ENCODE peak calls at places on chromosomes 4 and X, in six cellular contexts. One of them, this sample, is unnamed.
A peak's percentile ranks its signal among the peaks of the same experiment; 100 is the strongest.

GRCh38 chr4:128516568-128516967 is 229.0 kb upstream of the PGRMC2 start:
- DNase-seq in GM23248: peak; percentile 78
- DNase-seq in ascending aorta: no peak
- DNase-seq in substantia nigra: no peak
- DNase-seq in ovary: no peak
- DNase-seq in psoas muscle: no peak
- DNase-seq in this sample: no peak

GRCh38 chrX:23826653-23827052 is 43.7 kb downstream of the SAT1 start:
- DNase-seq in GM23248: no peak
- DNase-seq in ascending aorta: no peak
- DNase-seq in psoas muscle: no peak
- DNase-seq in ovary: no peak
- DNase-seq in substantia nigra: no peak
- DNase-seq in this sample: no peak

GRCh38 chr4:54217642-54218486 is 11.2 kb upstream of the PDGFRA start:
- DNase-seq in psoas muscle: peak; percentile 76
- DNase-seq in GM23248: peak; percentile 90
- DNase-seq in ascending aorta: no peak
- DNase-seq in ovary: peak; percentile 78
- DNase-seq in substantia nigra: peak; percentile 23
- DNase-seq in this sample: peak; percentile 77

GRCh38 chrX:46703980-46704379 is 54.9 kb downstream of the SLC9A7 start:
- DNase-seq in ascending aorta: no peak
- DNase-seq in GM23248: no peak
- DNase-seq in psoas muscle: no peak
- DNase-seq in ovary: no peak
- DNase-seq in substantia nigra: no peak
- DNase-seq in this sample: no peak

GRCh38 chrX:104288269-104288668 is 33.5 kb upstream of the ESX1 start:
- DNase-seq in psoas muscle: no peak
- DNase-seq in GM23248: no peak
- DNase-seq in ascending aorta: no peak
- DNase-seq in substantia nigra: no peak
- DNase-seq in ovary: no peak
- DNase-seq in this sample: no peak

GRCh38 chrX:31350808-31351074 is 278.9 kb upstream of the FTHL17 start:
- DNase-seq in GM23248: no peak
- DNase-seq in substantia nigra: no peak
- DNase-seq in ascending aorta: no peak
- DNase-seq in ovary: no peak
- DNase-seq in psoas muscle: no peak
- DNase-seq in this sample: no peak

GRCh38 chrX:13620202-13620601 is 32.7 kb upstream of the TCEANC start:
- DNase-seq in ovary: no peak
- DNase-seq in ascending aorta: no peak
- DNase-seq in substantia nigra: no peak
- DNase-seq in psoas muscle: no peak
- DNase-seq in GM23248: no peak
- DNase-seq in this sample: no peak

GRCh38 chrX:52821079-52821760 is 10.1 kb downstream of the XAGE5 start:
- DNase-seq in substantia nigra: no peak
- DNase-seq in ovary: no peak
- DNase-seq in psoas muscle: no peak
- DNase-seq in GM23248: no peak
- DNase-seq in ascending aorta: no peak
- DNase-seq in this sample: no peak

GRCh38 chr4:106062452-106062875 is 167.2 kb downstream of the NPNT start:
- DNase-seq in GM23248: peak; percentile 41
- DNase-seq in ascending aorta: no peak
- DNase-seq in ovary: no peak
- DNase-seq in psoas muscle: no peak
- DNase-seq in substantia nigra: no peak
- DNase-seq in this sample: peak; percentile 39

GRCh38 chr4:100061835-100062234 is 111.8 kb upstream of the H2AZ1 start:
- DNase-seq in ascending aorta: no peak
- DNase-seq in ovary: no peak
- DNase-seq in substantia nigra: no peak
- DNase-seq in psoas muscle: no peak
- DNase-seq in GM23248: peak; percentile 8
- DNase-seq in this sample: no peak

GRCh38 chr4:1376841-1377605 is 29.2 kb downstream of the NKX1-1 start:
- DNase-seq in ovary: no peak
- DNase-seq in GM23248: no peak
- DNase-seq in ascending aorta: no peak
- DNase-seq in psoas muscle: peak; percentile 13
- DNase-seq in substantia nigra: no peak
- DNase-seq in this sample: no peak

GRCh38 chr4:126779446-126780166 is 853.2 kb upstream of the INTU start:
- DNase-seq in GM23248: peak; percentile 73
- DNase-seq in ovary: no peak
- DNase-seq in psoas muscle: no peak
- DNase-seq in ascending aorta: no peak
- DNase-seq in substantia nigra: no peak
- DNase-seq in this sample: no peak

GRCh38 chrX:39935414-39936064 is 162.2 kb downstream of the BCOR start:
- DNase-seq in substantia nigra: no peak
- DNase-seq in psoas muscle: no peak
- DNase-seq in ovary: no peak
- DNase-seq in ascending aorta: no peak
- DNase-seq in GM23248: no peak
- DNase-seq in this sample: no peak

GRCh38 chrX:2690856-2691542 is at the start of gene CD99:
- DNase-seq in substantia nigra: no peak
- DNase-seq in GM23248: peak; percentile 91
- DNase-seq in ovary: peak; percentile 92
- DNase-seq in psoas muscle: peak; percentile 92
- DNase-seq in ascending aorta: peak; percentile 39
- DNase-seq in this sample: peak; percentile 71

GRCh38 chr4:32261196-32261595 is 1541.0 kb downstream of the PCDH7 start:
- DNase-seq in psoas muscle: no peak
- DNase-seq in GM23248: no peak
- DNase-seq in ascending aorta: no peak
- DNase-seq in ovary: no peak
- DNase-seq in substantia nigra: no peak
- DNase-seq in this sample: no peak

GRCh38 chr4:94523617-94524016 is 71.9 kb downstream of the PDLIM5 start:
- DNase-seq in substantia nigra: no peak
- DNase-seq in ovary: no peak
- DNase-seq in ascending aorta: no peak
- DNase-seq in GM23248: peak; percentile 52
- DNase-seq in psoas muscle: no peak
- DNase-seq in this sample: no peak

GRCh38 chrX:115649461-115650063 is 88.6 kb downstream of the PLS3 start:
- DNase-seq in GM23248: no peak
- DNase-seq in psoas muscle: no peak
- DNase-seq in ovary: no peak
- DNase-seq in substantia nigra: no peak
- DNase-seq in ascending aorta: no peak
- DNase-seq in this sample: peak; percentile 1

GRCh38 chr4:6288342-6288741 is 18.7 kb downstream of the WFS1 start:
- DNase-seq in GM23248: no peak
- DNase-seq in substantia nigra: no peak
- DNase-seq in ascending aorta: no peak
- DNase-seq in psoas muscle: no peak
- DNase-seq in ovary: peak; percentile 11
- DNase-seq in this sample: no peak

GRCh38 chr4:185755451-185755850 is 56.5 kb downstream of the SORBS2 start:
- DNase-seq in ovary: no peak
- DNase-seq in ascending aorta: no peak
- DNase-seq in psoas muscle: no peak
- DNase-seq in GM23248: no peak
- DNase-seq in substantia nigra: no peak
- DNase-seq in this sample: no peak

GRCh38 chr4:164012396-164013027 is 518.0 kb downstream of the TMA16 start:
- DNase-seq in ascending aorta: no peak
- DNase-seq in GM23248: no peak
- DNase-seq in substantia nigra: no peak
- DNase-seq in ovary: no peak
- DNase-seq in psoas muscle: no peak
- DNase-seq in this sample: peak; percentile 27

GRCh38 chr4:89175611-89176010 is 64.3 kb downstream of the TIGD2 start:
- DNase-seq in psoas muscle: no peak
- DNase-seq in ovary: no peak
- DNase-seq in GM23248: no peak
- DNase-seq in ascending aorta: no peak
- DNase-seq in substantia nigra: no peak
- DNase-seq in this sample: no peak

GRCh38 chr4:173530326-173531062 is 465 bp upstream of the HAND2 start:
- DNase-seq in psoas muscle: no peak
- DNase-seq in ascending aorta: no peak
- DNase-seq in substantia nigra: no peak
- DNase-seq in ovary: peak; percentile 49
- DNase-seq in GM23248: peak; percentile 69
- DNase-seq in this sample: no peak

GRCh38 chr4:76716658-76717057 is 181.3 kb downstream of the SOWAHB start:
- DNase-seq in ascending aorta: no peak
- DNase-seq in GM23248: no peak
- DNase-seq in substantia nigra: no peak
- DNase-seq in psoas muscle: no peak
- DNase-seq in ovary: no peak
- DNase-seq in this sample: no peak

GRCh38 chrX:128891554-128891953 is 631.7 kb downstream of the SMARCA1 start:
- DNase-seq in GM23248: no peak
- DNase-seq in ascending aorta: no peak
- DNase-seq in substantia nigra: no peak
- DNase-seq in ovary: no peak
- DNase-seq in psoas muscle: no peak
- DNase-seq in this sample: no peak

GRCh38 chr4:53541577-53542206 is 49.6 kb downstream of the LNX1 start:
- DNase-seq in GM23248: peak; percentile 95
- DNase-seq in ascending aorta: no peak
- DNase-seq in psoas muscle: no peak
- DNase-seq in substantia nigra: no peak
- DNase-seq in ovary: no peak
- DNase-seq in this sample: peak; percentile 43

GRCh38 chrX:46209768-46210167 is 335.5 kb downstream of the ZNF674 start:
- DNase-seq in psoas muscle: no peak
- DNase-seq in ovary: no peak
- DNase-seq in ascending aorta: no peak
- DNase-seq in GM23248: no peak
- DNase-seq in substantia nigra: no peak
- DNase-seq in this sample: peak; percentile 74

GRCh38 chr4:110020139-110020538 is 107.5 kb downstream of the EGF start:
- DNase-seq in psoas muscle: no peak
- DNase-seq in GM23248: no peak
- DNase-seq in ovary: no peak
- DNase-seq in substantia nigra: no peak
- DNase-seq in ascending aorta: no peak
- DNase-seq in this sample: no peak

GRCh38 chr4:94757192-94758140 is at the start of gene BMPR1B:
- DNase-seq in ascending aorta: no peak
- DNase-seq in GM23248: peak; percentile 82
- DNase-seq in substantia nigra: no peak
- DNase-seq in ovary: peak; percentile 70
- DNase-seq in psoas muscle: no peak
- DNase-seq in this sample: peak; percentile 45

GRCh38 chr4:10622728-10623127 is 61.8 kb downstream of the CLNK start:
- DNase-seq in psoas muscle: no peak
- DNase-seq in substantia nigra: no peak
- DNase-seq in GM23248: no peak
- DNase-seq in ovary: no peak
- DNase-seq in ascending aorta: no peak
- DNase-seq in this sample: no peak

DNA sequence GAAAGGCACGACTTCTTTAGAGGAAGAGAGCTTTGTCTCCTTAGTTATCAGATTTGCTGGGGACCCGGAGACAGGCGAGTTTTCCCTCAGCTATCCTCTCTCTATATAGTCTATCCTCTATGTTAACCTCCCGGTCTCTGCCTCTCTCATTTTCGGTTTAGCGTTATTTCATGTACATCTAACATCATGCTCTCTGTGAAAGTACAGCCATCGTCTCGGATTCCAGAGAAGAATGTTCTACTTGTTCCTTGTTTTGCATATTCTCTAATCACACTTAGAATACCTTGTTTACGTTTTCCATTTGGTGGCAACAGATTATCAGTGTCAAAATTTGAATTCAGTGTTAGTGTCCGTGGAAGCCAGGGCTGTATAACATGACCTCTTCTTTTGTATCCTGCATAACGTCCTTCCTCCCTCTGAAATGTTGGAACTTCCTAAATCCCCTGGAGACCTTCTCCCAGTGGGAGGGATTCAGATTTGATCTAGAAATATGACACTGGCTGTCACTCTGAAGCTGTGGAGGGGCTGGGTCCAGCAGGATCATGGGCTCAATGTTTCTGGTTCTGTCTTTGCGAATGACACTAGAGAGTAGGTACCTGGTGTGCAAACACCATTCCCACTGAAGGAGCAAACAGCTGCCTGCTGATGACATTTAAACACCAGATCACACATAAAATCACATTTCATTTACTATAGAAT is 725 bp upstream of the CXCL3 start:
- DNase-seq in GM23248: peak; percentile 45
- DNase-seq in psoas muscle: no peak
- DNase-seq in ovary: no peak
- DNase-seq in ascending aorta: no peak
- DNase-seq in substantia nigra: no peak
- DNase-seq in this sample: peak; percentile 20
- H3K27ac ChIP-seq in GM23248: peak overlapping the region; percentile 4
- H3K27ac ChIP-seq in psoas muscle: peak overlapping the region; percentile 57
- H3K27ac ChIP-seq in ovary: no peak overlapping the region
- H3K27ac ChIP-seq in ascending aorta: peak overlapping the region; percentile 22
- H3K27ac ChIP-seq in substantia nigra: no peak overlapping the region
- H3K27ac ChIP-seq in this sample: peak overlapping the region; percentile 78

GRCh38 chrX:149510386-149510785 is 5.3 kb upstream of the IDS start:
- DNase-seq in psoas muscle: no peak
- DNase-seq in ovary: no peak
- DNase-seq in GM23248: peak; percentile 61
- DNase-seq in substantia nigra: no peak
- DNase-seq in ascending aorta: no peak
- DNase-seq in this sample: no peak
- H3K27ac ChIP-seq in psoas muscle: no peak overlapping the region
- H3K27ac ChIP-seq in ovary: no peak overlapping the region
- H3K27ac ChIP-seq in GM23248: no peak overlapping the region
- H3K27ac ChIP-seq in substantia nigra: no peak overlapping the region
- H3K27ac ChIP-seq in ascending aorta: no peak overlapping the region
- H3K27ac ChIP-seq in this sample: no peak overlapping the region

DNA sequence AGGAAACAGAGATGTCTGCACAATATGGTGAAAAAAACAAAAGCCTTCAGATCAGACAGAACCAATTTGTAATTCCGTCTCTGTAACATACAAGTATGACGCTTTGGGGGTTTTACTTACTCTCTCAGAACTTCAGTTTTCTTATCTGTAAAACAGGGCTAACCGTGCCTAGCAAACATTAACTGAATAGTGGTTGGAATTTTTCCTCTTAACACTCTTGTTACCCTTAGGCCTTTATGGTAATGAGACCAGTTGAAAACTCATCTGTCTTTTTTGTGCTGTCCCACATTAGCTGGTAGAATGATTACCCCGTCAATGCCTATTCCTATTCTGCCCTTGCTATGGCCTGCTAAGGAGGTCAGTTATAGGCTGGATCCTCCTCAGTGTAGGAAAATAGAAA is 4.5 kb upstream of the MYOZ2 start:
- DNase-seq in GM23248: no peak
- DNase-seq in psoas muscle: no peak
- DNase-seq in ascending aorta: no peak
- DNase-seq in ovary: no peak
- DNase-seq in substantia nigra: no peak
- DNase-seq in this sample: no peak
- H3K27ac ChIP-seq in GM23248: peak overlapping the region; percentile 55
- H3K27ac ChIP-seq in psoas muscle: no peak overlapping the region
- H3K27ac ChIP-seq in ascending aorta: peak overlapping the region; percentile 85
- H3K27ac ChIP-seq in ovary: no peak overlapping the region
- H3K27ac ChIP-seq in substantia nigra: no peak overlapping the region
- H3K27ac ChIP-seq in this sample: no peak overlapping the region

GRCh38 chr4:8747467-8747841 is 124.2 kb downstream of the HMX1 start:
- DNase-seq in ovary: no peak
- DNase-seq in GM23248: no peak
- DNase-seq in substantia nigra: no peak
- DNase-seq in ascending aorta: no peak
- DNase-seq in psoas muscle: no peak
- DNase-seq in this sample: no peak
- H3K27ac ChIP-seq in ovary: no peak overlapping the region
- H3K27ac ChIP-seq in GM23248: no peak overlapping the region
- H3K27ac ChIP-seq in substantia nigra: no peak overlapping the region
- H3K27ac ChIP-seq in ascending aorta: no peak overlapping the region
- H3K27ac ChIP-seq in psoas muscle: no peak overlapping the region
- H3K27ac ChIP-seq in this sample: no peak overlapping the region